ENCODE peak calls at places on chromosomes 5 and 9, in seven cellular contexts. S, A, O, B, L, F and T are unnamed samples.

GRCh38 chr5:144017119-144017518 is 153.3 kb downstream of the YIPF5 start:
- DNase-seq in S (no peak), A (no peak), O (no peak), B (no peak), L (no peak), F (no peak), T (no peak)

GRCh38 chr5:3120013-3120412 is 368.5 kb upstream of the IRX2 start:
- DNase-seq in S (no peak), A (peak; percentile 74), O (no peak), B (no peak), L (no peak), F (no peak), T (no peak)

GRCh38 chr5:91296691-91297143 is 86.4 kb downstream of the ARRDC3 start:
- DNase-seq in S (peak; percentile 68), A (no peak), O (no peak), B (peak; percentile 87), L (no peak), F (no peak), T (no peak)

GRCh38 chr9:112870556-112870955 is 20.1 kb downstream of the SLC46A2 start:
- DNase-seq in S (no peak), A (no peak), O (no peak), B (no peak), L (no peak), F (no peak), T (no peak)

GRCh38 chr9:37424204-37424685 is 1.7 kb downstream of the GRHPR start:
- DNase-seq in S (no peak), A (no peak), O (no peak), B (no peak), L (no peak), F (no peak), T (no peak)

GRCh38 chr5:159987031-159987674 is 21.8 kb upstream of the TTC1 start:
- DNase-seq in S (no peak), A (peak; percentile 88), O (peak; percentile 84), B (peak; percentile 84), L (peak; percentile 85), F (peak; percentile 76), T (peak; percentile 71)

GRCh38 chr9:134179918-134180785 is 15.8 kb upstream of the RNU6ATAC start:
- DNase-seq in S (no peak), A (no peak), O (peak; percentile 55), B (peak; percentile 60), L (no peak), F (no peak), T (no peak)

GRCh38 chr9:117462926-117463325 is 48.1 kb upstream of the ASTN2 start:
- DNase-seq in S (no peak), A (no peak), O (no peak), B (no peak), L (no peak), F (no peak), T (no peak)

GRCh38 chr9:134031783-134032182 is 6.5 kb downstream of the BRD3OS start:
- DNase-seq in S (no peak), A (no peak), O (no peak), B (peak; percentile 40), L (no peak), F (no peak), T (no peak)

GRCh38 chr5:140633081-140633471 is at the start of gene CD14:
- DNase-seq in S (no peak), A (no peak), O (peak; percentile 70), B (peak; percentile 81), L (no peak), F (no peak), T (no peak)

GRCh38 chr5:110925916-110926315 is 145.6 kb upstream of the TSLP start:
- DNase-seq in S (no peak), A (no peak), O (no peak), B (no peak), L (no peak), F (no peak), T (no peak)

GRCh38 chr5:84370176-84370575 is 14.5 kb downstream of the EDIL3 start:
- DNase-seq in S (no peak), A (no peak), O (no peak), B (no peak), L (no peak), F (no peak), T (no peak)

GRCh38 chr9:107190031-107190935 is 92.8 kb upstream of the RAD23B start:
- DNase-seq in S (no peak), A (no peak), O (no peak), B (no peak), L (no peak), F (no peak), T (no peak)

GRCh38 chr5:41010572-41010971 is 60.6 kb downstream of the MROH2B start:
- DNase-seq in S (no peak), A (no peak), O (no peak), B (no peak), L (no peak), F (no peak), T (no peak)

GRCh38 chr5:96868603-96869371 is 7.5 kb upstream of the ERAP2 start:
- DNase-seq in S (no peak), A (peak; percentile 73), O (no peak), B (no peak), L (no peak), F (peak; percentile 15), T (peak; percentile 72)

GRCh38 chr9:98506422-98507054 is 202.2 kb downstream of the GABBR2 start:
- DNase-seq in S (no peak), A (no peak), O (no peak), B (no peak), L (no peak), F (no peak), T (no peak)

GRCh38 chr9:74463825-74464224 is 33.3 kb upstream of the RORB start:
- DNase-seq in S (no peak), A (no peak), O (no peak), B (no peak), L (no peak), F (no peak), T (no peak)

GRCh38 chr5:27191786-27192505 is 153.6 kb upstream of the CDH9 start:
- DNase-seq in S (peak; percentile 11), A (no peak), O (no peak), B (no peak), L (no peak), F (no peak), T (no peak)

GRCh38 chr9:126108240-126108639 is 218.4 kb upstream of the MVB12B start:
- DNase-seq in S (no peak), A (peak; percentile 76), O (no peak), B (no peak), L (no peak), F (peak; percentile 55), T (no peak)

GRCh38 chr5:81016116-81016515 is 56.0 kb downstream of the RASGRF2 start:
- DNase-seq in S (no peak), A (no peak), O (no peak), B (no peak), L (no peak), F (no peak), T (no peak)

GRCh38 chr5:64505769-64506566 is at the start of gene RGS7BP:
- DNase-seq in S (peak; percentile 8), A (peak; percentile 80), O (peak; percentile 73), B (no peak), L (peak; percentile 78), F (peak; percentile 64), T (no peak)

DNA sequence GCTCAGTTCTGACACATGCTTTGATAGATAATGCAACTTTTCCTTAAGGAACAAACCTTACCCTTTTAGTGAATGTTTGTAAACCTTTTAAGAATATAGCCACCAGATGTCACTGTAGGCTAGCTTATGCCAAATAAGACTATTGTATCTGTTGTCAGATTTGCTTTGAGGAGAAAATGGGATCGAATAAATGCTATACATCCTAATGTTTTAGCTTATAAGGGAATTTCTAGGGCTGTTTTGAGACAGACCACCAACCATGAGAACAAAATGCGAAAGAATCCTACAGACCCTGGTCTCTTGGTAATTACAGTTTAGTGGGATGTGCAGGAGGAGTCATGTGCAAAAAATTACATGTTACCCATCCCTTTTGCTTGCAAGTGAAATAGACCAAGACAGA is 127.6 kb upstream of the NMUR2 start:
- DNase-seq in S (peak; percentile 67), A (peak; percentile 81), O (no peak), B (no peak), L (no peak), F (peak; percentile 16), T (peak; percentile 32)
- TF ChIP-seq CTCF in S (peak; percentile 31), A (peak; percentile 82), O (peak; percentile 39), B (peak; percentile 41), L (peak; percentile 71), F (peak; percentile 40), T (peak; percentile 62)

GRCh38 chr5:149932445-149933350 is 11.9 kb downstream of the PDE6A start:
- DNase-seq in S (no peak), A (peak; percentile 47), O (no peak), B (no peak), L (no peak), F (peak; percentile 20), T (peak; percentile 36)
- TF ChIP-seq CTCF in S (peak; percentile 39), A (peak; percentile 62), O (peak; percentile 23), B (no peak), L (no peak), F (no peak), T (peak; percentile 77)

DNA sequence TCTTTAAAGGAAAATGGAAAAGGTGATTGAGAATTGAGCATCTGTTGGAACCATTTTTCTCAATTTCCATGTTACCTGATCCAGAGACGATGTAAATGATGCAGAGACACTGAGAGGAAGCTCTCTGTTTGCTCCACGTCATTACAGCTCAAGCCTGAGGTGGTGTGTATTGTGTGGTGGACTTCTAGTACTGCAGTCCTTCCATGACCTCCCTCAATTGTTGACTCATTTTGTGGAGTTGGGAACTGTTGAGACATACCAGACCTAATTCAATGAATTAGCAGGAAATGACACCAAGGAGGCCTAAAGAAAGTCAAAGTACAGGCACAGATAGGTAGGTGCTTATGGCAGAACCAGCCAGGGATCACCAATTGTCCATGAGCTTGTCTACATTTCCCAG is 15.6 kb upstream of the LVRN start:
- DNase-seq in S (no peak), A (no peak), O (no peak), B (no peak), L (no peak), F (no peak), T (no peak)
- TF ChIP-seq CTCF in S (no peak), A (no peak), O (no peak), B (no peak), L (no peak), F (no peak), T (no peak)

GRCh38 chr5:147954971-147955370 is 48.6 kb upstream of the C5orf46 start:
- DNase-seq in S (no peak), A (no peak), O (no peak), B (no peak), L (no peak), F (no peak), T (no peak)

DNA sequence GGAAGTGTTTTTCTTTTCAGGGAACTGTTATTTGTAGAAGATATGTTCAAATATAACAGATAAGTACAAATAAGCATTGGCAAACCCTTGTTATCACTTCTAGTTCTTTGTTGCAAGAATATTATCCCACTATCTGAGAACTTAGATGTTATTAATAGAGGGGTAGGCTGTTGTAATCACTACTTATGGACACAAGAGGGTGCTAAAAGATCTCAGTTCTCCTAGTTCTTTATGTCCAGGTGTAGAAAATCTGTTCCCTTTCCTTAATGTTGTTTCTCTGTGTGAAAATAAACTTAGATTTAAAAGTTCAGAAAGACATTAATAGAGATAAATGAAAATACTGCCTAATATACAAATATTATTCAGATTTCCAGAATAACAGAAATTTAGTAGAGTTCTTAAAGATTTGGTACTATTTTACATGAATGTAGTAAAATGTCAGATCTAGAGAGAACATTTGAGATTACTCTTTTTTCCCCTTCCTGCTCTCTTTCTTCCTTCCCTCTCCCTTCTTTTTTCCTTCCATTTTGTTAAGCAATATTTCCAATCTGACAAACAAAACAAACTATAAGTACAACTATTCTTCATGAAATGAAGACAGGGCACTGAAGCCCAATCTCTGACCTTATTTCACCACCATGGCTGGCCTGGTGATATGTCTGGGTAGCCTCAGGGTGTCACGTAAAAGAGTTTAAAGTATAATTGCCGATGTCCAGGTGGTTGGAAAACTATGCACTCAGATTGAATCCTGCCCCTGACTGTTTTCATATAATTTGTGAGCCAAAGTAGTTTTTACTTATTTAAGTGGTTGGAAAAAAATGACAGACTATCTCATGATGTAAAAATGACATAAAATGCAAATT is 43.6 kb upstream of the C5orf46 start:
- DNase-seq in S (peak; percentile 13), A (peak; percentile 49), O (no peak), B (no peak), L (no peak), F (no peak), T (peak; percentile 30)
- TF ChIP-seq CTCF in S (peak; percentile 39), A (peak; percentile 82), O (peak; percentile 70), B (peak; percentile 64), L (peak; percentile 74), F (peak; percentile 59), T (peak; percentile 59)